ENCODE peak calls at places on chromosomes 1 and 21, in eight cellular contexts. G is activated T-cell treated with anti-CD3 and anti-CD28 coated beads for 1 hour, K is heart left ventricle, O is T-cell, Q is T1000, W is mammary epithelial cell, S is cardiac muscle cell, R is coronary artery. A is an unnamed sample.
A peak's percentile ranks its signal among the peaks of the same experiment; 100 is the strongest.

GRCh38 chr1:172135076-172135672 is 285.3 kb upstream of the C1orf105 start:
- DNase-seq in Q (no peak), K (no peak), R (no peak), W (no peak), G (no peak), O (peak; percentile 11), S (no peak), A (peak; percentile 62)

GRCh38 chr21:29258626-29259335 is 39.9 kb upstream of the BACH1 start:
- DNase-seq in G (no peak), O (no peak), W (peak; percentile 77), S (no peak), K (no peak), Q (peak; percentile 58), R (no peak), A (peak; percentile 89)

GRCh38 chr1:187839873-187840272 is 1011.1 kb downstream of the PLA2G4A start:
- DNase-seq in R (no peak), G (no peak), W (peak; percentile 49), K (no peak), O (no peak), S (no peak), Q (peak; percentile 18), A (no peak)

GRCh38 chr1:26862781-26863676 is at the start of gene SFN:
- DNase-seq in Q (no peak), W (peak; percentile 99), K (no peak), S (no peak), O (peak; percentile 44), R (no peak), G (peak; percentile 40), A (peak; percentile 99)

GRCh38 chr1:159187647-159188374 is 16.4 kb downstream of the CADM3 start:
- DNase-seq in W (no peak), Q (no peak), R (no peak), O (no peak), G (no peak), K (no peak), S (peak; percentile 23), A (no peak)

GRCh38 chr1:174021611-174022079 is 512 bp downstream of the RC3H1 start:
- DNase-seq in S (no peak), G (peak; percentile 11), R (no peak), Q (no peak), K (peak; percentile 35), W (peak; percentile 56), O (peak; percentile 30), A (peak; percentile 55)

GRCh38 chr1:155648207-155649147 is 38.5 kb downstream of the MSTO1 start:
- DNase-seq in R (no peak), K (no peak), W (peak; percentile 95), O (no peak), Q (peak; percentile 33), S (peak; percentile 17), G (no peak), A (peak; percentile 97)

GRCh38 chr1:100868364-100868995 is 26.2 kb downstream of the EXTL2 start:
- DNase-seq in Q (no peak), R (no peak), W (no peak), G (no peak), K (no peak), S (peak; percentile 52), O (no peak), A (peak; percentile 49)

GRCh38 chr21:31235671-31236450 is 108.2 kb downstream of the TIAM1 start:
- DNase-seq in G (no peak), O (no peak), S (no peak), K (no peak), R (no peak), W (peak; percentile 82), Q (peak; percentile 16), A (peak; percentile 35)

GRCh38 chr1:33220701-33221384 is 35.4 kb upstream of the ZNF362 start:
- DNase-seq in R (no peak), S (peak; percentile 19), K (no peak), W (peak; percentile 94), Q (no peak), O (no peak), G (no peak), A (peak; percentile 95)

GRCh38 chr1:58460469-58460868 is 86.1 kb downstream of the OMA1 start:
- DNase-seq in O (no peak), K (no peak), G (no peak), S (peak; percentile 72), Q (no peak), R (no peak), W (peak; percentile 23), A (peak; percentile 40)

GRCh38 chr21:46667735-46668380 is 32.4 kb downstream of the PRMT2 start:
- DNase-seq in S (peak; percentile 77), Q (no peak), W (peak; percentile 39), O (no peak), G (no peak), K (no peak), R (no peak), A (peak; percentile 43)

GRCh38 chr1:3732747-3733602 is 19.3 kb upstream of the CCDC27 start:
- DNase-seq in W (no peak), S (no peak), G (no peak), O (no peak), K (no peak), R (no peak), Q (no peak), A (no peak)

GRCh38 chr1:86218859-86219258 is 62.3 kb upstream of the COL24A1 start:
- DNase-seq in R (no peak), W (no peak), Q (no peak), G (no peak), S (no peak), K (no peak), O (no peak), A (no peak)

GRCh38 chr1:94821636-94822305 is 1.6 kb downstream of the SLC44A3 start:
- DNase-seq in G (no peak), O (no peak), W (no peak), R (no peak), K (no peak), Q (no peak), S (no peak), A (no peak)

A was measured in MCF 10A.